ENCODE peak calls at places on chromosomes 2 and 18, in seven cellular contexts. D, M, Z, T, A, V and K are unnamed samples.

GRCh38 chr2:104658840-104659591 is 194.9 kb upstream of the POU3F3 start:
- DNase-seq in V (no peak), A (no peak), T (no peak), D (no peak), M (no peak), Z (no peak), K (no peak)

GRCh38 chr18:366466-367053 is 98.7 kb upstream of the THOC1 start:
- DNase-seq in T (no peak), A (no peak), V (no peak), Z (no peak), D (no peak), M (no peak), K (no peak)

GRCh38 chr2:235951980-235952379 is 216.2 kb downstream of the GBX2 start:
- DNase-seq in V (no peak), D (peak), Z (peak), M (no peak), T (no peak), A (no peak), K (no peak)

GRCh38 chr18:12335503-12335902 is 27.5 kb downstream of the TUBB6 start:
- DNase-seq in V (no peak), M (no peak), T (no peak), Z (no peak), D (no peak), A (no peak), K (no peak)

GRCh38 chr2:229270551-229271410 is at the start of gene PID1:
- DNase-seq in A (no peak), M (no peak), V (peak), D (no peak), T (peak), Z (no peak), K (peak)

GRCh38 chr2:170821631-170822291 is 5.1 kb downstream of the GAD1 start:
- DNase-seq in Z (no peak), D (no peak), T (no peak), A (no peak), M (no peak), V (no peak), K (no peak)

GRCh38 chr2:181058378-181059269 is 78.2 kb downstream of the UBE2E3 start:
- DNase-seq in V (no peak), T (peak), D (peak), M (no peak), A (peak), Z (peak), K (peak)

GRCh38 chr2:30629866-30630265 is 177.4 kb downstream of the CAPN13 start:
- DNase-seq in T (no peak), V (no peak), M (no peak), A (peak), D (no peak), Z (no peak), K (peak)

GRCh38 chr2:136809987-136810386 is 44.6 kb downstream of the THSD7B start:
- DNase-seq in T (no peak), V (no peak), A (no peak), Z (no peak), M (no peak), D (no peak), K (no peak)

GRCh38 chr2:129205766-129206165 is 773.7 kb upstream of the RAB6C start:
- DNase-seq in Z (no peak), D (no peak), A (no peak), V (no peak), T (no peak), M (no peak), K (no peak)

GRCh38 chr2:186947516-186947915 is 98.5 kb upstream of the ZSWIM2 start:
- DNase-seq in M (no peak), A (no peak), Z (no peak), D (no peak), T (no peak), V (no peak), K (no peak)

GRCh38 chr18:79937103-79937860 is 14.2 kb downstream of the SLC66A2 start:
- DNase-seq in A (no peak), T (no peak), M (no peak), V (no peak), Z (no peak), D (no peak), K (no peak)

GRCh38 chr2:108413731-108414130 is 35.3 kb upstream of the GCC2 start:
- DNase-seq in A (no peak), D (no peak), M (no peak), V (no peak), Z (no peak), T (no peak), K (no peak)

GRCh38 chr2:169716229-169716886 is 17.3 kb upstream of the KLHL23 start:
- DNase-seq in D (no peak), T (peak), M (no peak), Z (no peak), A (no peak), V (peak), K (peak)

GRCh38 chr2:175034728-175035127 is 29.5 kb upstream of the CHN1 start:
- DNase-seq in V (no peak), D (no peak), M (no peak), Z (no peak), A (no peak), T (no peak), K (no peak)